ENCODE peak calls at places on chromosome 22, in six cellular contexts. L is IMR-90, V is neuronal stem cell, N is H1, U is trophoblast cell, W is mesenchymal stem cell. G is an unnamed sample.

GRCh38 chr22:29130490-29130889 is 57.7 kb downstream of the KREMEN1 start:
- DNase-seq in L (no peak), V (no peak), N (no peak), U (no peak), W (no peak), G (no peak)

GRCh38 chr22:19041403-19042074 is 80.7 kb downstream of the DGCR2 start:
- DNase-seq in L (no peak), V (no peak), N (no peak), U (no peak), W (no peak), G (peak)

GRCh38 chr22:30885591-30885990 is 83.0 kb downstream of the MORC2 start:
- DNase-seq in L (no peak), V (no peak), N (no peak), U (no peak), W (no peak), G (no peak)

GRCh38 chr22:26958378-26958777 is 301.0 kb downstream of the MIAT start:
- DNase-seq in L (no peak), V (no peak), N (no peak), U (no peak), W (no peak), G (no peak)

GRCh38 chr22:39999144-39999757 is 4.5 kb downstream of the FAM83F start:
- DNase-seq in L (peak), V (no peak), N (no peak), U (no peak), W (peak), G (no peak)

GRCh38 chr22:40519284-40519947 is 117.1 kb downstream of the MRTFA start:
- DNase-seq in L (no peak), V (no peak), N (no peak), U (no peak), W (no peak), G (no peak)

GRCh38 chr22:42396621-42397331 is 35.4 kb downstream of the NFAM1 start:
- DNase-seq in L (no peak), V (no peak), N (no peak), U (peak), W (no peak), G (no peak)

GRCh38 chr22:21865041-21865440 is 2.4 kb downstream of the MAPK1 start:
- DNase-seq in L (peak), V (no peak), N (no peak), U (peak), W (peak), G (no peak)

GRCh38 chr22:26194877-26195276 is 25.6 kb downstream of the SEZ6L start:
- DNase-seq in L (no peak), V (no peak), N (no peak), U (no peak), W (no peak), G (no peak)

GRCh38 chr22:27397948-27398330 is 403.6 kb downstream of the MN1 start:
- DNase-seq in L (peak), V (no peak), N (no peak), U (peak), W (no peak), G (no peak)

GRCh38 chr22:39928556-39929401 is 27.9 kb downstream of the GRAP2 start:
- DNase-seq in L (no peak), V (no peak), N (no peak), U (no peak), W (no peak), G (no peak)

GRCh38 chr22:35437038-35437437 is 37.1 kb downstream of the MCM5 start:
- DNase-seq in L (no peak), V (no peak), N (peak), U (no peak), W (no peak), G (peak)

GRCh38 chr22:25775501-25775900 is 33.5 kb downstream of the MYO18B start:
- DNase-seq in L (peak), V (peak), N (peak), U (no peak), W (peak), G (peak)

GRCh38 chr22:27252282-27253049 is 549.1 kb downstream of the MN1 start:
- DNase-seq in L (peak), V (no peak), N (no peak), U (peak), W (peak), G (no peak)

GRCh38 chr22:39719559-39720450 is 149.3 kb downstream of the CACNA1I start:
- DNase-seq in L (no peak), V (no peak), N (no peak), U (no peak), W (no peak), G (no peak)

GRCh38 chr22:40668611-40669390 is 10.5 kb upstream of the MCHR1 start:
- DNase-seq in L (peak), V (no peak), N (no peak), U (peak), W (peak), G (no peak)

GRCh38 chr22:36546092-36546804 is 17.3 kb upstream of the EIF3D start:
- DNase-seq in L (peak), V (peak), N (peak), U (peak), W (peak), G (peak)

GRCh38 chr22:47997052-47997568 is 1234.7 kb downstream of the TBC1D22A start:
- DNase-seq in L (no peak), V (peak), N (no peak), U (no peak), W (no peak), G (no peak)

GRCh38 chr22:28348613-28349012 is 331.0 kb downstream of the TTC28 start:
- DNase-seq in L (no peak), V (no peak), N (no peak), U (no peak), W (no peak), G (no peak)

GRCh38 chr22:42500164-42500835 is 19.3 kb downstream of the RRP7A start:
- DNase-seq in L (peak), V (peak), N (peak), U (peak), W (peak), G (peak)

GRCh38 chr22:28398355-28398754 is 281.3 kb downstream of the TTC28 start:
- DNase-seq in L (no peak), V (no peak), N (no peak), U (no peak), W (no peak), G (no peak)

GRCh38 chr22:36808611-36809344 is 8.1 kb downstream of the PVALB start:
- DNase-seq in L (no peak), V (no peak), N (no peak), U (no peak), W (no peak), G (no peak)

GRCh38 chr22:19962909-19963806 is 21.5 kb upstream of the TXNRD2 start:
- DNase-seq in L (peak), V (no peak), N (peak), U (peak), W (peak), G (peak)

GRCh38 chr22:11066458-11067285 is 4461.3 kb upstream of the OR11H1 start:
- DNase-seq in L (no peak), V (no peak), N (no peak), U (no peak), W (no peak), G (no peak)

GRCh38 chr22:36587289-36588154 is 58.6 kb upstream of the EIF3D start:
- DNase-seq in L (peak), V (no peak), N (no peak), U (peak), W (no peak), G (no peak)

GRCh38 chr22:31451709-31452571 is 37.7 kb downstream of the EIF4ENIF1 start:
- DNase-seq in L (peak), V (no peak), N (no peak), U (peak), W (peak), G (no peak)

GRCh38 chr22:27554106-27554814 is 247.3 kb downstream of the MN1 start:
- DNase-seq in L (peak), V (no peak), N (no peak), U (no peak), W (peak), G (no peak)

GRCh38 chr22:39661501-39661841 is 90.9 kb downstream of the CACNA1I start:
- DNase-seq in L (no peak), V (no peak), N (no peak), U (no peak), W (no peak), G (no peak)

GRCh38 chr22:22023581-22024137 is 41.1 kb upstream of the TOP3B start:
- DNase-seq in L (no peak), V (no peak), N (no peak), U (no peak), W (no peak), G (no peak)

GRCh38 chr22:21766933-21767462 is 31.4 kb upstream of the YPEL1 start:
- DNase-seq in L (no peak), V (no peak), N (no peak), U (no peak), W (no peak), G (no peak)

GRCh38 chr22:43110444-43110926 is at the start of gene BIK:
- DNase-seq in L (no peak), V (peak), N (no peak), U (peak), W (peak), G (peak)

DNA sequence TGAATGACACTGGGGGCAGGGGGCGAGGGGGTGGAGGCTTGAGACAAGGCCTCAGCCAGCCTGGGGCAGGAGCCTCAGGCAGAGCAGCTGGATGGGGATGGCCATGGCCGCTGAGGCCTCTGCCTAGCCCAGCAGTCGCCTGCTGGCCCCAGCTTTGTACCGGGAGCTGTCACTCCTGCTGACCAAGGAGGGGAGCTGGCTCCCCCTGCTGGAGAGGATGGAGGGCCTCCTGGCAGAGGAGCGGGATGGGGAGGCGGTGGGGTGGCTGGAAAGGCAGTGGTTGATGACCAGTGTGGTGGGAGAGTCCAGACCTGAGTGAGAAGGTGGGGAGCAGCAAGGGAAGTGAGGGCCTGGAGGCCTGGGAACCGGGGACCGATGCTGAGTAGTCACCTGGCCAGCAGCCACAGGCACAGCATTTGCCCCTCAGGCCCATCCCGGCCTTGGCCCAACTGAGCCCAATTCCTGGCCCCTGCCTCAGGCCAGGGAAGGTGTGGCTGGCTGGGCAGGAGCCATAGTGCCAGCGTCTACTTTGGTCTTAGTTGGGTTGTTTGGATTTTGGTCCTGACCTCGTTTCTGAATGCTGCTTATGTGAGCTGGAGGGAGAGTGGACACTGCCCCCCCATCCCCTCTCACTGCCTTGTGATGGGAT is 6.0 kb upstream of the SUSD2 start:
- DNase-seq in L (peak), V (peak), N (peak), U (peak), W (peak), G (peak)
- H3K14ac ChIP-seq in L (no peak), V (no peak), N (no peak), U (no peak), W (no peak), G (no peak)

GRCh38 chr22:23248583-23248982 is 68.3 kb downstream of the BCR start:
- DNase-seq in L (peak), V (no peak), N (no peak), U (no peak), W (no peak), G (peak)

GRCh38 chr22:23251445-23252093 is 71.3 kb downstream of the BCR start:
- DNase-seq in L (peak), V (no peak), N (no peak), U (peak), W (peak), G (no peak)

GRCh38 chr22:23253475-23254055 is 73.3 kb downstream of the BCR start:
- DNase-seq in L (no peak), V (no peak), N (no peak), U (no peak), W (no peak), G (no peak)

GRCh38 chr22:23249506-23250423 is 69.5 kb downstream of the BCR start:
- DNase-seq in L (no peak), V (no peak), N (no peak), U (peak), W (no peak), G (no peak)

GRCh38 chr22:23250424-23251363 is 70.4 kb downstream of the BCR start:
- DNase-seq in L (no peak), V (no peak), N (no peak), U (no peak), W (no peak), G (no peak)
- H3K18ac ChIP-seq in L (no peak), V (no peak), N (no peak), U (peak), W (no peak), G (no peak)

GRCh38 chr22:49620666-49621065 is 207.0 kb downstream of the BRD1 start:
- DNase-seq in L (no peak), V (no peak), N (no peak), U (no peak), W (no peak), G (no peak)

GRCh38 chr22:49623176-49623575 is 204.5 kb downstream of the BRD1 start:
- DNase-seq in L (no peak), V (no peak), N (no peak), U (no peak), W (no peak), G (no peak)

GRCh38 chr22:49621601-49622210 is 206.0 kb downstream of the BRD1 start:
- DNase-seq in L (no peak), V (no peak), N (no peak), U (no peak), W (no peak), G (no peak)

GRCh38 chr22:49623715-49624114 is 204.0 kb downstream of the BRD1 start:
- DNase-seq in L (no peak), V (no peak), N (no peak), U (no peak), W (no peak), G (no peak)

GRCh38 chr22:49622241-49623105 is 205.2 kb downstream of the BRD1 start:
- DNase-seq in L (no peak), V (no peak), N (no peak), U (no peak), W (no peak), G (no peak)
- H3K14ac ChIP-seq in L (no peak), V (peak), N (no peak), U (no peak), W (no peak), G (no peak)

DNA sequence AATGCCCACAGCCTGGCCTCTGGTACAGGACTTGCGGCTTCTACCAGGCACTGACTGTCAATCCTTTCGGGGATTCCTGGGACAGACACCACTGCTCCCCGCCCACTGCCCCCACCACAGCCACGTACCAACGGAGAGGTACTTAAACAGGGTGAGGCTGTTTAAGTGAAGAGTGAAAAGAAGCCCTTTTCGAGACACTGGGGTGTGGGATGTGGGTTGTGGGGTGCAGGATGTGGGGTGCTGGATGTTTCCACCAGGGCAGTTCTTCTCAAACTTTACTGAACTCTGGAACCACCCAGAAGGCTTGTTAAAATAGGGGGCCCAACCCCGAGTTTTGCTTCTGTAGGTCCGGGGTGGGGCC is 34.2 kb upstream of the PRR5 start:
- DNase-seq in L (no peak), V (no peak), N (no peak), U (no peak), W (no peak), G (peak)
- H3K18ac ChIP-seq in L (peak), V (peak), N (no peak), U (no peak), W (peak), G (no peak)

DNA sequence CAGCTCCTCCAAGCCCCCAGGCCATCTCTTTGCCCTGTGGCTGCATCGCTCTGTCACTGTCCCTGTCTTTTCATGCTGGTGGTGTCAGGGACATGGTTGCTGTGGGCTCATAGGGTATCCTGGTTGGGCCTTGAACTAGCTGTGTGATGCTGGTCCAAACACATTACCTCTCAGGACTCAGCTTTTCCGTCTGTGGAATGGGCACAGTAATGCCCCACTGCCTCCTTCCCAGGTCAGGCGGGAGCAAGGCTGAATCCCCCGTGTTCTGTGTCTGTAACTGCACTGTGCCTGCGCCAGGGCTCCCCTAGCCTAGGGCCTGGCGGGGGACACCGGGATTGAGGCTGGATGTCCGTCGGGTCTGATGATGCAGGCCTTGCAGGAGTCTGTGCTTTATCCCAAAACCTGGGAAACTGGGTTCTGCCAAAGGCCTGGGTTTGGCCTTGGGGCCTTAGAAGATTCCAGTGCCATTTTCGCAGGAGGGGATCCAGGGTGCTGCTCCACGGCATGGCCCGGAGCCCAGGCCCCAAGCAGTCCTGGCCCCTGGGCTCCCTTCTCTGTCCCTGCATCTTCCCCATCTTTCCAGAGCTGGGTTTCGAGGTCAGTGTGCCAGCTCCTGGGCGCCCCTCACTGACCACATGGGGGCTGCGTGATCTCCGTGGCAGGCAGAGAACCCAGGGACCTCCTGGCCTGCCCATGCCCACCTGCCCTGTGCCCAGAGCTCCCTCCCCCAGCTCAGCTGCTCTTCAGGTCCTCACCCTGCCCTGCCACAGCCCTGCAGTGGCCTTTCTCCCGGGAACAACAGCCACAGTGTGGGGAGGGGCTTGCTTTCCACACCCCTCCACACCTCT is 32.7 kb upstream of the CELSR1 start:
- DNase-seq in L (no peak), V (no peak), N (no peak), U (peak), W (no peak), G (no peak)
- H3K14ac ChIP-seq in L (no peak), V (peak), N (no peak), U (no peak), W (no peak), G (no peak)

GRCh38 chr22:38087855-38088254 is 3.9 kb upstream of the SLC16A8 start:
- DNase-seq in L (no peak), V (no peak), N (no peak), U (no peak), W (no peak), G (no peak)

GRCh38 chr22:38086001-38086845 is 2.2 kb upstream of the SLC16A8 start:
- DNase-seq in L (no peak), V (no peak), N (no peak), U (no peak), W (no peak), G (peak)

GRCh38 chr22:38088723-38089473 is 4.9 kb upstream of the SLC16A8 start:
- DNase-seq in L (no peak), V (no peak), N (no peak), U (peak), W (no peak), G (no peak)

GRCh38 chr22:38086942-38087341 is 3.0 kb upstream of the SLC16A8 start:
- DNase-seq in L (no peak), V (no peak), N (no peak), U (no peak), W (no peak), G (no peak)

DNA sequence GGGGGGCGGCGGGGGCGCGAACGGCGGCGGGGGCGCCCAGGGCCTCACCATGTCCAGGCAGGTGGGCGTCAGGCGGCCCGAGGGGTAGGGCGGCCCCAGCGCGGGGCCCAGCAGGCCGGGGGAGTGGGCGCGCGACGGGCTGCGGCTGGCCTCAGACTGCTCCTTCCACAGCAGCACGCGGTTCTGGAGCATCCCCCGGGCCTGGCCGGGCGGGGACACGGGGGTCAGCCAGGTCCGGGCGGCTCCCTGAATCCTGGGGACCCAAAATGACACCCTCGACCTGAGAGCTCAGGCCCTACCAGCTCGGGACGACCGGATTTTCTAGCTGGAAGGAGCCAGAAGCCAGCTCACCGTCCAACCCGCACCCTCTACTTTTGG is 5.5 kb upstream of the SLC16A8 start:
- DNase-seq in L (no peak), V (no peak), N (no peak), U (no peak), W (no peak), G (no peak)
- H3K18ac ChIP-seq in L (no peak), V (peak), N (no peak), U (no peak), W (no peak), G (no peak)

GRCh38 chr22:50112151-50113118 is 22.6 kb downstream of the MOV10L1 start:
- DNase-seq in L (peak), V (no peak), N (no peak), U (no peak), W (peak), G (no peak)
- H3K14ac ChIP-seq in L (peak), V (peak), N (no peak), U (peak), W (peak), G (no peak)